ENCODE peak calls at places on chromosomes 16 and 17, in five cellular contexts. I, Z, X, E and D are unnamed samples.
A peak's percentile ranks its signal among the peaks of the same experiment; 100 is the strongest.

GRCh38 chr17:41835214-41835799 is 725 bp downstream of the NT5C3B start:
- DNase-seq in I (no peak), Z (no peak), E (no peak), X (no peak), D (no peak)

GRCh38 chr16:89973654-89974335 is 25.2 kb downstream of the DEF8 start:
- DNase-seq in I (no peak), X (no peak), E (no peak), Z (no peak), D (no peak)

GRCh38 chr16:3017806-3018506 is at the start of gene CLDN6:
- DNase-seq in X (no peak), Z (no peak), I (no peak), E (no peak), D (peak; percentile 70)

GRCh38 chr17:78818932-78819331 is 21.7 kb downstream of the USP36 start:
- DNase-seq in I (no peak), Z (no peak), E (no peak), X (no peak), D (no peak)

GRCh38 chr17:12953126-12953525 is 64.7 kb downstream of the ELAC2 start:
- DNase-seq in X (no peak), E (no peak), I (no peak), Z (no peak), D (no peak)

GRCh38 chr16:46721885-46722284 is 26.3 kb downstream of the MYLK3 start:
- DNase-seq in X (no peak), E (no peak), I (no peak), Z (no peak), D (no peak)

GRCh38 chr16:2046889-2047329 is 725 bp downstream of the NTHL1 start:
- DNase-seq in Z (no peak), E (no peak), X (no peak), I (no peak), D (no peak)

GRCh38 chr16:48558269-48558915 is 51.6 kb downstream of the N4BP1 start:
- DNase-seq in Z (no peak), X (no peak), I (no peak), E (no peak), D (no peak)

GRCh38 chr16:25097304-25097988 is 14.1 kb upstream of the LCMT1 start:
- DNase-seq in I (no peak), E (no peak), X (no peak), Z (no peak), D (no peak)

GRCh38 chr17:37060094-37060493 is 111.3 kb downstream of the AATF start:
- DNase-seq in X (no peak), I (no peak), E (no peak), Z (no peak), D (no peak)

GRCh38 chr17:14760212-14760611 is 459.3 kb downstream of the HS3ST3B1 start:
- DNase-seq in E (no peak), X (no peak), I (no peak), Z (no peak), D (no peak)

GRCh38 chr16:84603115-84603816 is 14.6 kb downstream of the COTL1 start:
- DNase-seq in Z (no peak), X (peak; percentile 96), I (peak; percentile 86), E (peak; percentile 89), D (no peak)
- TF ChIP-seq POLR2A in Z (peak; percentile 37), X (no peak), I (no peak), E (no peak), D (no peak)

DNA sequence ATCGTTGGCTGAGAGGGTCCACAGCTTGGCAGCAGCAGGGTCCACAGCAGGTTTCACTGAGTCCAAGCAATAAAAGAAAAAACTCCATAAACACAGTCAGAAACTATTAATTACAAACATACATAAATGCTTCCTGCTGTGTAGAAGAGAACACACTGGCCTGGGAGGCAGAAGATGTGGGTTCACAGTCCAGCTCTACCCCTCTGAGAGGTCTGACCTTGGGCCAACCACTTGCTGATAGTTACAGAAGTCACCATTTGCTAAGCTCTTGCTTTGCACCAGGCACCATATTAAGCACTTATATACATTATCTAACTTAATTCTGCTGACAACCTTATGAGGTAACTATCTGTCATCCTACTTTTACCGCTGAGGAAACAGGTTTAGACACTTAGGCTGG is 14.7 kb downstream of the CIAPIN1 start:
- DNase-seq in X (no peak), Z (no peak), E (no peak), I (no peak), D (no peak)
- TF ChIP-seq POLR2A in X (no peak), Z (no peak), E (no peak), I (no peak), D (no peak)

GRCh38 chr17:72726936-72727335 is 365.6 kb downstream of the SLC39A11 start:
- DNase-seq in Z (peak; percentile 61), I (no peak), E (no peak), X (no peak), D (no peak)
- TF ChIP-seq POLR2A in Z (peak; percentile 54), I (no peak), E (no peak), X (no peak), D (no peak)

DNA sequence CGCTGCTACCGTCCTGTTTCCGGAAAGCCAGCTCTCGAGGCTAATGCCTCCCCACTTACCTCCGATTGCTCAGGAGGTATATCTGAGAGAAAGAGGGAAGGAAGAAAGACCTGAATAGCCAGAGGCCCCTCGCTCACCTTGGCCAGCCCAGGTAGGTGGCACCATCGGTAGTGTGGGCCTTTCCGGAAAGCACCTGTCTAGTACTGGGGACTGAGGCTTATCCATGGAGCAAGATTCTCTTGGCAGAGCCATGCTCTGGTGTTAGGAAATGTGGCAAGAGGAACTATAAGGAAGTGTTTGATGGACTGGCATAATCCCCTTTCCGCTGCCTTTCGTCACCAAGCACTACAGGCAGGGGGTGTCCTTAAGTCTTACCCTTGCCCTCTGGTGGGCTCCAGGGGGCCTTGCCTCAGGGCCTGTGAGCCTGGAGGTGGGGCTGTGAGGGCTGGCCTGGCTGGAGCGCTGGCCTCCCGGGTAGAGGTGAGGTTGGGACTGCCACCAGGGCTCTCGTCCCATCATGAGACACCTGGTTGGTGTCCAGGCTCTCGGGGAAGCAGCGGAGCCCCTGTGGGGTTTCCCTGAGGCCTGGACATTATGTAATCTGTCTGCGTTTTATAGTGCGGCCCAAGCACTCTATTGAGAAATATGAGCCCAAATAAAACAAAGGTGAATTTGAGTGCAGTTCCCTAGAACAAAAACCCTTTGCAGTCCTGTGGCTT is 2.9 kb downstream of the CMIP start:
- DNase-seq in X (no peak), Z (no peak), I (no peak), E (no peak), D (no peak)
- TF ChIP-seq POLR2A in X (no peak), Z (no peak), I (no peak), E (no peak), D (no peak)